ENCODE peak calls at places on chromosome 13, in seven cellular contexts. O is epithelial cell of esophagus, P is WERI-Rb-1, F is thyroid gland, C is upper lobe of left lung, T is breast epithelium, I is neural progenitor cell. W is an unnamed sample.

GRCh38 chr13:30159446-30159839 is 147.9 kb downstream of the KATNAL1 start:
- DNase-seq in I (no peak), C (no peak), T (no peak), P (no peak), F (no peak), O (peak), W (no peak)

GRCh38 chr13:63501702-63502101 is 2086.1 kb upstream of the PCDH20 start:
- DNase-seq in C (no peak), P (no peak), F (no peak), O (no peak), T (no peak), I (no peak), W (no peak)

GRCh38 chr13:48595330-48596127 is 58.2 kb upstream of the CYSLTR2 start:
- DNase-seq in C (peak), P (no peak), F (peak), T (no peak), O (peak), I (peak), W (no peak)

GRCh38 chr13:38530492-38530891 is 156.4 kb upstream of the FREM2 start:
- DNase-seq in I (no peak), P (no peak), C (no peak), F (no peak), O (peak), T (no peak), W (no peak)

GRCh38 chr13:46885018-46885417 is 11.8 kb downstream of the HTR2A start:
- DNase-seq in F (no peak), T (no peak), O (peak), I (no peak), P (no peak), C (no peak), W (no peak)

GRCh38 chr13:106573279-106573831 is 5.4 kb upstream of the ARGLU1 start:
- DNase-seq in I (no peak), O (no peak), T (no peak), F (no peak), P (no peak), C (no peak), W (no peak)

GRCh38 chr13:69556540-69557196 is 551.0 kb upstream of the ATXN8OS start:
- DNase-seq in I (no peak), O (peak), F (no peak), T (no peak), C (no peak), P (no peak), W (no peak)

GRCh38 chr13:80379245-80379644 is 38.3 kb upstream of the SPRY2 start:
- DNase-seq in T (no peak), C (no peak), O (peak), F (no peak), I (no peak), P (no peak), W (no peak)

GRCh38 chr13:97116754-97117153 is 105.4 kb upstream of the MBNL2 start:
- DNase-seq in O (peak), C (peak), F (peak), P (no peak), I (no peak), T (no peak), W (no peak)

GRCh38 chr13:111007209-111007608 is 92.3 kb upstream of the ANKRD10 start:
- DNase-seq in I (no peak), P (no peak), C (no peak), T (no peak), O (no peak), F (no peak), W (no peak)

GRCh38 chr13:30165791-30166190 is 141.6 kb downstream of the KATNAL1 start:
- DNase-seq in C (no peak), T (no peak), F (no peak), O (no peak), I (peak), P (no peak), W (no peak)

GRCh38 chr13:83065136-83065535 is 817.1 kb downstream of the SLITRK1 start:
- DNase-seq in C (no peak), O (no peak), T (peak), P (no peak), F (peak), I (no peak), W (no peak)

GRCh38 chr13:111210488-111210887 is 95.4 kb downstream of the ARHGEF7 start:
- DNase-seq in T (no peak), O (peak), F (peak), C (peak), P (no peak), I (peak), W (no peak)

GRCh38 chr13:73372691-73373627 is 314.2 kb downstream of the KLF5 start:
- DNase-seq in F (no peak), O (no peak), I (no peak), P (no peak), T (no peak), C (no peak), W (no peak)

GRCh38 chr13:109408596-109409382 is 377.6 kb downstream of the IRS2 start:
- DNase-seq in C (no peak), P (no peak), T (no peak), F (no peak), O (no peak), I (no peak), W (no peak)

GRCh38 chr13:107832521-107833095 is 382.7 kb downstream of the LIG4 start:
- DNase-seq in F (no peak), C (no peak), O (no peak), I (peak), P (peak), T (no peak), W (no peak)

GRCh38 chr13:72341904-72342303 is 385.5 kb downstream of the MZT1 start:
- DNase-seq in T (no peak), O (no peak), C (no peak), I (peak), F (peak), P (peak), W (no peak)

GRCh38 chr13:99288069-99288468 is 19.1 kb downstream of the GPR183 start:
- DNase-seq in T (no peak), F (peak), C (no peak), O (no peak), P (no peak), I (no peak), W (no peak)

GRCh38 chr13:48318014-48318713 is 14.6 kb downstream of the RB1 start:
- DNase-seq in F (peak), T (no peak), C (no peak), O (no peak), I (no peak), P (no peak), W (no peak)

GRCh38 chr13:112107289-112107688 is 40.3 kb downstream of the SOX1 start:
- DNase-seq in C (no peak), I (no peak), O (no peak), P (no peak), T (no peak), F (no peak), W (no peak)

GRCh38 chr13:66224644-66225043 is 1005.5 kb downstream of the PCDH9 start:
- DNase-seq in P (no peak), I (peak), F (no peak), T (no peak), O (no peak), C (no peak), W (no peak)

GRCh38 chr13:34025746-34026145 is 207.8 kb downstream of the RFC3 start:
- DNase-seq in O (peak), F (no peak), C (no peak), T (no peak), P (no peak), I (no peak), W (no peak)

GRCh38 chr13:99859178-99860177 is 112.1 kb downstream of the ZIC5 start:
- DNase-seq in T (no peak), I (peak), O (no peak), P (no peak), F (no peak), C (no peak), W (no peak)

GRCh38 chr13:91346848-91347211 is 657 bp upstream of the MIR17HG start:
- DNase-seq in T (no peak), P (peak), O (peak), I (peak), C (no peak), F (peak), W (no peak)

GRCh38 chr13:101579291-101579802 is 126.9 kb downstream of the ITGBL1 start:
- DNase-seq in T (no peak), P (no peak), I (no peak), F (no peak), O (peak), C (no peak), W (no peak)

GRCh38 chr13:29893438-29893837 is 43.0 kb upstream of the UBL3 start:
- DNase-seq in O (no peak), T (no peak), F (no peak), I (no peak), P (no peak), C (no peak), W (no peak)

GRCh38 chr13:71517004-71517403 is 350.0 kb downstream of the DACH1 start:
- DNase-seq in T (no peak), C (no peak), F (no peak), I (no peak), O (peak), P (no peak), W (no peak)

GRCh38 chr13:101325423-101325822 is 90.9 kb downstream of the NALCN start:
- DNase-seq in I (peak), P (peak), F (no peak), T (no peak), O (no peak), C (no peak), W (no peak)

GRCh38 chr13:59946924-59947323 is 216.8 kb downstream of the DIAPH3 start:
- DNase-seq in C (no peak), O (no peak), P (no peak), F (no peak), T (no peak), I (no peak), W (no peak)

GRCh38 chr13:112733112-112733511 is 43.3 kb downstream of the ATP11A start:
- DNase-seq in C (peak), I (peak), T (no peak), O (no peak), F (no peak), P (no peak), W (no peak)

DNA sequence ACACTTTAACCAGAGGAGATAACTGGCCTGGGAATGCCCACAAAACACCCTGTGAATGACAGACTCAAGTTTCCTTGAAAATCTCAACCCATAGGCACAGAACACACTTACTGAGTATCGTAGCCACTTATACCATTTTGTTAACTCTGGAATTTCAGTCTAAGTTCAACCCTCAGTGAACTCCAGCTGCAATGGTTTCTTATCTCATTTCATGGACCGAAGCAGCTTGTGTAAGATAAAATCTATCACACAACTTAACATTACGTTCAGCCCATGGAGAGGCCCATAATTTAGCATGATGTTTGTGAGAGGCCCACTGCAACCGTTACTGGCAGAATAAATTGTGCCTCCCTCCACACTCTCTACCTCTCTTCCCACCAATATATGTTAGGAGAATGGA is 323.0 kb downstream of the DNAJC15 start:
- DNase-seq in F (no peak), O (no peak), P (no peak), I (no peak), C (no peak), T (no peak), W (no peak)
- H3K4me3 ChIP-seq in F (no peak), O (no peak), P (no peak), I (no peak), C (no peak), T (no peak), W (no peak)

GRCh38 chr13:31199527-31199848 is 287 bp upstream of the B3GLCT start:
- DNase-seq in O (no peak), P (no peak), F (no peak), I (no peak), C (no peak), T (no peak), W (no peak)
- H3K4me3 ChIP-seq in O (peak), P (peak), F (no peak), I (peak), C (peak), T (peak), W (peak)

GRCh38 chr13:45466359-45466758 is 1.6 kb downstream of the COG3 start:
- DNase-seq in O (no peak), I (no peak), P (no peak), F (no peak), T (no peak), C (no peak), W (no peak)
- H3K4me3 ChIP-seq in O (no peak), I (peak), P (no peak), F (no peak), T (peak), C (peak), W (no peak)

GRCh38 chr13:94706101-94706853 is 6.1 kb downstream of the SOX21 start:
- DNase-seq in C (no peak), F (no peak), T (no peak), P (no peak), I (peak), O (no peak), W (no peak)
- H3K4me3 ChIP-seq in C (no peak), F (no peak), T (no peak), P (no peak), I (peak), O (no peak), W (peak)

GRCh38 chr13:114140131-114140908 is 7.9 kb upstream of the RASA3 start:
- DNase-seq in P (no peak), T (no peak), F (no peak), C (no peak), I (no peak), O (no peak), W (no peak)
- H3K4me3 ChIP-seq in P (no peak), T (peak), F (no peak), C (no peak), I (no peak), O (no peak), W (no peak)

GRCh38 chr13:27919299-27919933 is 384 bp upstream of the PDX1 start:
- DNase-seq in T (no peak), O (no peak), I (no peak), P (no peak), F (no peak), C (no peak), W (no peak)
- H3K4me3 ChIP-seq in T (peak), O (no peak), I (peak), P (peak), F (no peak), C (peak), W (no peak)